ENCODE peak calls at places on chromosomes 12 and 14, in five cellular contexts. One of them, this sample, is unnamed.

GRCh38 chr12:107317751-107318553 is 224.6 kb upstream of the CRY1 start:
- DNase-seq in cardiac fibroblast: peak; percentile 82
- DNase-seq in gastrocnemius medialis: peak; percentile 51
- DNase-seq in heart right ventricle: peak; percentile 77
- DNase-seq in NCI-H1092: peak; percentile 82
- DNase-seq in this sample: peak; percentile 88

GRCh38 chr14:26137161-26137560 is 460.7 kb downstream of the NOVA1 start:
- DNase-seq in cardiac fibroblast: no peak
- DNase-seq in gastrocnemius medialis: no peak
- DNase-seq in heart right ventricle: no peak
- DNase-seq in NCI-H1092: no peak
- DNase-seq in this sample: no peak

GRCh38 chr14:68979722-68980552 is 835 bp upstream of the ACTN1 start:
- DNase-seq in cardiac fibroblast: no peak
- DNase-seq in gastrocnemius medialis: peak; percentile 25
- DNase-seq in heart right ventricle: peak; percentile 34
- DNase-seq in NCI-H1092: peak; percentile 13
- DNase-seq in this sample: peak; percentile 57

GRCh38 chr12:68271346-68271745 is 17.9 kb upstream of the IL22 start:
- DNase-seq in cardiac fibroblast: peak; percentile 85
- DNase-seq in gastrocnemius medialis: no peak
- DNase-seq in heart right ventricle: no peak
- DNase-seq in NCI-H1092: no peak
- DNase-seq in this sample: no peak

GRCh38 chr14:37223947-37224474 is 26.3 kb downstream of the MIPOL1 start:
- DNase-seq in cardiac fibroblast: no peak
- DNase-seq in gastrocnemius medialis: no peak
- DNase-seq in heart right ventricle: no peak
- DNase-seq in NCI-H1092: no peak
- DNase-seq in this sample: no peak

GRCh38 chr12:81245458-81245857 is 167.6 kb downstream of the ACSS3 start:
- DNase-seq in cardiac fibroblast: no peak
- DNase-seq in gastrocnemius medialis: no peak
- DNase-seq in heart right ventricle: no peak
- DNase-seq in NCI-H1092: no peak
- DNase-seq in this sample: peak; percentile 52

GRCh38 chr12:76666272-76666845 is 97.6 kb upstream of the ZDHHC17 start:
- DNase-seq in cardiac fibroblast: no peak
- DNase-seq in gastrocnemius medialis: no peak
- DNase-seq in heart right ventricle: no peak
- DNase-seq in NCI-H1092: no peak
- DNase-seq in this sample: peak; percentile 15

GRCh38 chr14:52266782-52267181 is 716 bp upstream of the PTGDR start:
- DNase-seq in cardiac fibroblast: peak; percentile 37
- DNase-seq in gastrocnemius medialis: no peak
- DNase-seq in heart right ventricle: no peak
- DNase-seq in NCI-H1092: no peak
- DNase-seq in this sample: no peak

GRCh38 chr14:94213021-94213420 is 38.9 kb downstream of the PPP4R4 start:
- DNase-seq in cardiac fibroblast: peak; percentile 13
- DNase-seq in gastrocnemius medialis: no peak
- DNase-seq in heart right ventricle: no peak
- DNase-seq in NCI-H1092: no peak
- DNase-seq in this sample: no peak

GRCh38 chr12:57859121-57859520 is 12.6 kb upstream of the CTDSP2 start:
- DNase-seq in cardiac fibroblast: no peak
- DNase-seq in gastrocnemius medialis: no peak
- DNase-seq in heart right ventricle: no peak
- DNase-seq in NCI-H1092: no peak
- DNase-seq in this sample: no peak

GRCh38 chr14:55889124-55889523 is 229.1 kb upstream of the PELI2 start:
- DNase-seq in cardiac fibroblast: no peak
- DNase-seq in gastrocnemius medialis: peak; percentile 55
- DNase-seq in heart right ventricle: no peak
- DNase-seq in NCI-H1092: peak; percentile 41
- DNase-seq in this sample: no peak

GRCh38 chr12:72346331-72346944 is 74.3 kb downstream of the TRHDE start:
- DNase-seq in cardiac fibroblast: peak; percentile 56
- DNase-seq in gastrocnemius medialis: peak; percentile 24
- DNase-seq in heart right ventricle: peak; percentile 20
- DNase-seq in NCI-H1092: peak; percentile 59
- DNase-seq in this sample: peak; percentile 40

GRCh38 chr14:63642656-63643382 is 1.1 kb upstream of the WDR89 start:
- DNase-seq in cardiac fibroblast: peak; percentile 5
- DNase-seq in gastrocnemius medialis: no peak
- DNase-seq in heart right ventricle: no peak
- DNase-seq in NCI-H1092: no peak
- DNase-seq in this sample: peak; percentile 9

GRCh38 chr14:96501383-96501745 is 818 bp upstream of the PAPOLA start:
- DNase-seq in cardiac fibroblast: no peak
- DNase-seq in gastrocnemius medialis: no peak
- DNase-seq in heart right ventricle: no peak
- DNase-seq in NCI-H1092: no peak
- DNase-seq in this sample: no peak

GRCh38 chr14:26872930-26873470 is 275.2 kb upstream of the NOVA1 start:
- DNase-seq in cardiac fibroblast: no peak
- DNase-seq in gastrocnemius medialis: no peak
- DNase-seq in heart right ventricle: no peak
- DNase-seq in NCI-H1092: no peak
- DNase-seq in this sample: no peak

GRCh38 chr12:113228394-113229028 is 7.2 kb downstream of the TPCN1 start:
- DNase-seq in cardiac fibroblast: no peak
- DNase-seq in gastrocnemius medialis: peak; percentile 88
- DNase-seq in heart right ventricle: no peak
- DNase-seq in NCI-H1092: no peak
- DNase-seq in this sample: no peak

GRCh38 chr12:122835693-122836026 is 403 bp downstream of the HIP1R start:
- DNase-seq in cardiac fibroblast: no peak
- DNase-seq in gastrocnemius medialis: no peak
- DNase-seq in heart right ventricle: no peak
- DNase-seq in NCI-H1092: no peak
- DNase-seq in this sample: no peak

GRCh38 chr12:100248886-100249285 is 18.0 kb downstream of the DEPDC4 start:
- DNase-seq in cardiac fibroblast: no peak
- DNase-seq in gastrocnemius medialis: no peak
- DNase-seq in heart right ventricle: no peak
- DNase-seq in NCI-H1092: no peak
- DNase-seq in this sample: no peak

GRCh38 chr12:53051881-53052412 is 2.1 kb downstream of the TNS2 start:
- DNase-seq in cardiac fibroblast: no peak
- DNase-seq in gastrocnemius medialis: peak; percentile 33
- DNase-seq in heart right ventricle: no peak
- DNase-seq in NCI-H1092: no peak
- DNase-seq in this sample: no peak

GRCh38 chr12:9323144-9323681 is 115.0 kb upstream of the PZP start:
- DNase-seq in cardiac fibroblast: no peak
- DNase-seq in gastrocnemius medialis: no peak
- DNase-seq in heart right ventricle: no peak
- DNase-seq in NCI-H1092: no peak
- DNase-seq in this sample: no peak

GRCh38 chr12:359091-359490 is 30.0 kb downstream of the KDM5A start:
- DNase-seq in cardiac fibroblast: peak; percentile 2
- DNase-seq in gastrocnemius medialis: no peak
- DNase-seq in heart right ventricle: no peak
- DNase-seq in NCI-H1092: no peak
- DNase-seq in this sample: no peak

GRCh38 chr12:47079894-47080724 is at the start of gene AMIGO2:
- DNase-seq in cardiac fibroblast: peak; percentile 76
- DNase-seq in gastrocnemius medialis: peak; percentile 13
- DNase-seq in heart right ventricle: peak; percentile 75
- DNase-seq in NCI-H1092: no peak
- DNase-seq in this sample: no peak

GRCh38 chr12:120066341-120066740 is 50.2 kb downstream of the RAB35 start:
- DNase-seq in cardiac fibroblast: no peak
- DNase-seq in gastrocnemius medialis: no peak
- DNase-seq in heart right ventricle: no peak
- DNase-seq in NCI-H1092: no peak
- DNase-seq in this sample: no peak

GRCh38 chr12:127270193-127270592 is 996.8 kb upstream of the TMEM132C start:
- DNase-seq in cardiac fibroblast: peak; percentile 73
- DNase-seq in gastrocnemius medialis: peak; percentile 56
- DNase-seq in heart right ventricle: no peak
- DNase-seq in NCI-H1092: no peak
- DNase-seq in this sample: no peak

GRCh38 chr14:32166924-32167323 is 34.9 kb upstream of the RNU6-7 start:
- DNase-seq in cardiac fibroblast: no peak
- DNase-seq in gastrocnemius medialis: no peak
- DNase-seq in heart right ventricle: no peak
- DNase-seq in NCI-H1092: no peak
- DNase-seq in this sample: no peak

GRCh38 chr12:121060149-121061001 is 21.3 kb upstream of the OASL start:
- DNase-seq in cardiac fibroblast: peak; percentile 56
- DNase-seq in gastrocnemius medialis: no peak
- DNase-seq in heart right ventricle: peak; percentile 59
- DNase-seq in NCI-H1092: peak; percentile 13
- DNase-seq in this sample: peak; percentile 18

GRCh38 chr14:24284501-24285035 is 13.2 kb upstream of the RABGGTA start:
- DNase-seq in cardiac fibroblast: no peak
- DNase-seq in gastrocnemius medialis: no peak
- DNase-seq in heart right ventricle: no peak
- DNase-seq in NCI-H1092: no peak
- DNase-seq in this sample: no peak

GRCh38 chr12:99250091-99250490 is 397.5 kb upstream of the GARIN6 start:
- DNase-seq in cardiac fibroblast: no peak
- DNase-seq in gastrocnemius medialis: no peak
- DNase-seq in heart right ventricle: no peak
- DNase-seq in NCI-H1092: no peak
- DNase-seq in this sample: no peak

GRCh38 chr12:9669534-9669933 is at the start of gene CLEC2D:
- DNase-seq in cardiac fibroblast: no peak
- DNase-seq in gastrocnemius medialis: no peak
- DNase-seq in heart right ventricle: no peak
- DNase-seq in NCI-H1092: no peak
- DNase-seq in this sample: no peak

GRCh38 chr12:115632323-115632722 is 645.2 kb downstream of the MED13L start:
- DNase-seq in cardiac fibroblast: peak; percentile 14
- DNase-seq in gastrocnemius medialis: no peak
- DNase-seq in heart right ventricle: no peak
- DNase-seq in NCI-H1092: no peak
- DNase-seq in this sample: peak; percentile 3

GRCh38 chr12:124901003-124901402 is 13.4 kb downstream of the UBC start:
- DNase-seq in cardiac fibroblast: no peak
- DNase-seq in gastrocnemius medialis: peak; percentile 31
- DNase-seq in heart right ventricle: no peak
- DNase-seq in NCI-H1092: no peak
- DNase-seq in this sample: no peak

This sample was measured in NCI-H748 treated with DMSO at 0.1 percent for 48 hours.